ENCODE peak calls at places on chromosomes 4 and X, in nine cellular contexts. S is AG09319; P is nephron progenitor cell; U is mucosa of gallbladder; J is gastrocnemius medialis; Z is activated CD4-positive, alpha-beta T cell treated with anti-CD3 and anti-CD28 coated beads, Interleukin-2, amount 50 U/mL, for 4 hours; B is right atrium auricular region; M is memory B cell; T is AG08395. E is an unnamed sample.

GRCh38 chr4:101762025-101762424 is 28.5 kb upstream of the BANK1 start:
- DNase-seq in S (no peak), P (no peak), U (no peak), J (no peak), Z (no peak), B (no peak), M (no peak), T (no peak), E (no peak)

GRCh38 chr4:113998531-113998930 is 19.1 kb upstream of the ARSJ start:
- DNase-seq in S (no peak), P (no peak), U (no peak), J (no peak), Z (no peak), B (no peak), M (no peak), T (no peak), E (no peak)

GRCh38 chr4:472881-473574 is 25.9 kb downstream of the ZNF721 start:
- DNase-seq in S (no peak), P (no peak), U (no peak), J (no peak), Z (no peak), B (no peak), M (no peak), T (no peak), E (no peak)

GRCh38 chr4:184474261-184475095 is at the start of gene IRF2:
- DNase-seq in S (peak), P (peak), U (peak), J (peak), Z (peak), B (peak), M (peak), T (peak), E (peak)

GRCh38 chr4:76279462-76279861 is 27.1 kb upstream of the STBD1 start:
- DNase-seq in S (no peak), P (no peak), U (no peak), J (no peak), Z (no peak), B (no peak), M (no peak), T (no peak), E (no peak)

GRCh38 chrX:8504451-8504850 is 39.8 kb downstream of the VCX3B start:
- DNase-seq in S (no peak), P (no peak), U (no peak), J (no peak), Z (no peak), B (no peak), M (no peak), T (no peak), E (no peak)

GRCh38 chrX:952816-953215 is 259.6 kb downstream of the CRLF2 start:
- DNase-seq in S (no peak), P (no peak), U (no peak), J (no peak), Z (no peak), B (no peak), M (no peak), T (no peak), E (no peak)

GRCh38 chrX:38375888-38376287 is 23.5 kb downstream of the OTC start:
- DNase-seq in S (no peak), P (no peak), U (no peak), J (no peak), Z (no peak), B (no peak), M (no peak), T (peak), E (no peak)

GRCh38 chr4:36283912-36284465 is 2.6 kb downstream of the DTHD1 start:
- DNase-seq in S (no peak), P (no peak), U (no peak), J (no peak), Z (no peak), B (no peak), M (no peak), T (no peak), E (no peak)

GRCh38 chr4:37949636-37950426 is 10.4 kb upstream of the PTTG2 start:
- DNase-seq in S (no peak), P (no peak), U (no peak), J (no peak), Z (no peak), B (no peak), M (no peak), T (no peak), E (no peak)

GRCh38 chrX:115030635-115031034 is 13.2 kb upstream of the IL13RA2 start:
- DNase-seq in S (no peak), P (no peak), U (no peak), J (no peak), Z (no peak), B (no peak), M (no peak), T (no peak), E (no peak)

GRCh38 chrX:134990475-134991473 is at the start of gene SMIM10:
- DNase-seq in S (peak), P (peak), U (peak), J (peak), Z (no peak), B (peak), M (peak), T (peak), E (peak)

GRCh38 chrX:119391279-119391678 is 7.9 kb upstream of the SLC25A43 start:
- DNase-seq in S (no peak), P (no peak), U (peak), J (no peak), Z (no peak), B (no peak), M (no peak), T (peak), E (no peak)

GRCh38 chrX:46551494-46552128 is 6.4 kb upstream of the ZNF674 start:
- DNase-seq in S (no peak), P (no peak), U (no peak), J (no peak), Z (no peak), B (no peak), M (no peak), T (no peak), E (no peak)

GRCh38 chr4:128528793-128529553 is 241.4 kb upstream of the PGRMC2 start:
- DNase-seq in S (peak), P (no peak), U (peak), J (peak), Z (no peak), B (no peak), M (no peak), T (peak), E (no peak)

GRCh38 chr4:86898562-86898961 is 6.3 kb upstream of the C4orf36 start:
- DNase-seq in S (no peak), P (no peak), U (no peak), J (no peak), Z (no peak), B (no peak), M (no peak), T (no peak), E (no peak)

E was measured in left ventricle myocardium inferior.